ENCODE peak calls at places on chromosomes 7 and 10, in five cellular contexts. A is brain microvascular endothelial cell, T is astrocyte, F is neural progenitor cell, H is tibial artery. J is an unnamed sample.
A peak's percentile ranks its signal among the peaks of the same experiment; 100 is the strongest.

GRCh38 chr7:44914992-44915607 is 29.8 kb upstream of the PURB start:
- DNase-seq in A (no peak), T (no peak), F (no peak), H (no peak), J (no peak)

GRCh38 chr7:8379264-8379663 is 54.1 kb upstream of the NXPH1 start:
- DNase-seq in A (no peak), T (no peak), F (peak; percentile 27), H (no peak), J (no peak)

GRCh38 chr10:116892873-116893685 is 43.8 kb downstream of the ENO4 start:
- DNase-seq in A (peak; percentile 6), T (no peak), F (peak; percentile 77), H (no peak), J (no peak)

GRCh38 chr7:106045592-106045991 is 66.5 kb downstream of the SYPL1 start:
- DNase-seq in A (no peak), T (peak; percentile 36), F (no peak), H (no peak), J (no peak)

GRCh38 chr7:22147113-22147512 is 201.4 kb upstream of the CDCA7L start:
- DNase-seq in A (no peak), T (no peak), F (no peak), H (no peak), J (no peak)

GRCh38 chr7:76506081-76506440 is 4.3 kb upstream of the UPK3B start:
- DNase-seq in A (no peak), T (no peak), F (no peak), H (no peak), J (no peak)

GRCh38 chr10:15035385-15036301 is 8.1 kb upstream of the OLAH start:
- DNase-seq in A (peak; percentile 98), T (peak; percentile 57), F (no peak), H (peak; percentile 21), J (peak; percentile 85)

GRCh38 chr7:102925962-102926825 is 13.4 kb downstream of the LRRC17 start:
- DNase-seq in A (peak; percentile 14), T (peak; percentile 68), F (no peak), H (no peak), J (no peak)

GRCh38 chr10:97151307-97151914 is 34.3 kb downstream of the SLIT1 start:
- DNase-seq in A (no peak), T (no peak), F (no peak), H (no peak), J (no peak)

GRCh38 chr10:80173441-80173840 is 31.9 kb downstream of the ANXA11 start:
- DNase-seq in A (no peak), T (no peak), F (no peak), H (no peak), J (no peak)

GRCh38 chr7:145784809-145785780 is 331.5 kb upstream of the CNTNAP2 start:
- DNase-seq in A (no peak), T (no peak), F (no peak), H (no peak), J (no peak)

GRCh38 chr10:69918036-69918435 is 116.3 kb downstream of the COL13A1 start:
- DNase-seq in A (no peak), T (no peak), F (peak; percentile 30), H (no peak), J (no peak)

GRCh38 chr10:533611-534566 is 155.6 kb downstream of the DIP2C start:
- DNase-seq in A (no peak), T (no peak), F (no peak), H (no peak), J (no peak)

GRCh38 chr7:19161671-19162070 is 16.4 kb upstream of the FERD3L start:
- DNase-seq in A (no peak), T (no peak), F (no peak), H (no peak), J (no peak)

GRCh38 chr7:44313621-44314031 is 11.8 kb downstream of the CAMK2B start:
- DNase-seq in A (no peak), T (no peak), F (no peak), H (no peak), J (no peak)

GRCh38 chr7:64602086-64602485 is 39.2 kb upstream of the ZNF680 start:
- DNase-seq in A (no peak), T (peak; percentile 1), F (no peak), H (no peak), J (no peak)

GRCh38 chr10:123331438-123331837 is 177.2 kb downstream of the BUB3 start:
- DNase-seq in A (no peak), T (peak; percentile 60), F (no peak), H (no peak), J (no peak)

GRCh38 chr10:3807221-3807927 is 22.4 kb upstream of the KLF6 start:
- DNase-seq in A (no peak), T (no peak), F (no peak), H (no peak), J (no peak)

GRCh38 chr7:44258865-44259546 is 58.2 kb downstream of the YKT6 start:
- DNase-seq in A (no peak), T (no peak), F (no peak), H (no peak), J (no peak)

GRCh38 chr10:46995234-46995633 is 84.0 kb downstream of the PTPN20 start:
- DNase-seq in A (no peak), T (no peak), F (peak; percentile 43), H (no peak), J (no peak)

GRCh38 chr7:43294080-43294630 is 181.7 kb downstream of the HECW1 start:
- DNase-seq in A (peak; percentile 88), T (peak; percentile 82), F (no peak), H (no peak), J (peak; percentile 19)

GRCh38 chr7:115682507-115682906 is 348.1 kb downstream of the TFEC start:
- DNase-seq in A (no peak), T (no peak), F (no peak), H (no peak), J (no peak)

GRCh38 chr10:5913736-5914135 is 23.7 kb downstream of the FBH1 start:
- DNase-seq in A (no peak), T (no peak), F (no peak), H (no peak), J (no peak)

GRCh38 chr10:132175401-132175800 is 11.3 kb upstream of the DPYSL4 start:
- DNase-seq in A (no peak), T (no peak), F (no peak), H (no peak), J (no peak)

GRCh38 chr7:22860784-22861482 is 38.3 kb upstream of the TOMM7 start:
- DNase-seq in A (peak; percentile 43), T (no peak), F (peak; percentile 4), H (no peak), J (no peak)

GRCh38 chr10:68804692-68805091 is 22.6 kb upstream of the STOX1 start:
- DNase-seq in A (no peak), T (no peak), F (no peak), H (no peak), J (no peak)

GRCh38 chr7:157514746-157515145 is 177.9 kb downstream of the DNAJB6 start:
- DNase-seq in A (no peak), T (no peak), F (no peak), H (no peak), J (no peak)

GRCh38 chr7:80047032-80047431 is 87.6 kb upstream of the GNAI1 start:
- DNase-seq in A (no peak), T (no peak), F (no peak), H (no peak), J (no peak)
- H3K27ac ChIP-seq in A (no peak overlapping the region), T (no peak overlapping the region), F (no peak overlapping the region), H (no peak overlapping the region), J (no peak overlapping the region)

GRCh38 chr7:41630741-41631140 is 72.1 kb downstream of the INHBA start:
- DNase-seq in A (no peak), T (no peak), F (no peak), H (no peak), J (no peak)

GRCh38 chr7:41627921-41628320 is 75.0 kb downstream of the INHBA start:
- DNase-seq in A (no peak), T (no peak), F (peak; percentile 24), H (no peak), J (no peak)

GRCh38 chr7:41633690-41634089 is 69.2 kb downstream of the INHBA start:
- DNase-seq in A (no peak), T (no peak), F (no peak), H (no peak), J (no peak)

GRCh38 chr7:41628926-41629325 is 74.0 kb downstream of the INHBA start:
- DNase-seq in A (no peak), T (peak; percentile 53), F (no peak), H (no peak), J (peak; percentile 3)

GRCh38 chr7:41629711-41630111 is 73.2 kb downstream of the INHBA start:
- DNase-seq in A (no peak), T (peak; percentile 44), F (no peak), H (no peak), J (no peak)
- H3K27ac ChIP-seq in A (no peak overlapping the region), T (no peak overlapping the region), F (no peak overlapping the region), H (no peak overlapping the region), J (no peak overlapping the region)

DNA sequence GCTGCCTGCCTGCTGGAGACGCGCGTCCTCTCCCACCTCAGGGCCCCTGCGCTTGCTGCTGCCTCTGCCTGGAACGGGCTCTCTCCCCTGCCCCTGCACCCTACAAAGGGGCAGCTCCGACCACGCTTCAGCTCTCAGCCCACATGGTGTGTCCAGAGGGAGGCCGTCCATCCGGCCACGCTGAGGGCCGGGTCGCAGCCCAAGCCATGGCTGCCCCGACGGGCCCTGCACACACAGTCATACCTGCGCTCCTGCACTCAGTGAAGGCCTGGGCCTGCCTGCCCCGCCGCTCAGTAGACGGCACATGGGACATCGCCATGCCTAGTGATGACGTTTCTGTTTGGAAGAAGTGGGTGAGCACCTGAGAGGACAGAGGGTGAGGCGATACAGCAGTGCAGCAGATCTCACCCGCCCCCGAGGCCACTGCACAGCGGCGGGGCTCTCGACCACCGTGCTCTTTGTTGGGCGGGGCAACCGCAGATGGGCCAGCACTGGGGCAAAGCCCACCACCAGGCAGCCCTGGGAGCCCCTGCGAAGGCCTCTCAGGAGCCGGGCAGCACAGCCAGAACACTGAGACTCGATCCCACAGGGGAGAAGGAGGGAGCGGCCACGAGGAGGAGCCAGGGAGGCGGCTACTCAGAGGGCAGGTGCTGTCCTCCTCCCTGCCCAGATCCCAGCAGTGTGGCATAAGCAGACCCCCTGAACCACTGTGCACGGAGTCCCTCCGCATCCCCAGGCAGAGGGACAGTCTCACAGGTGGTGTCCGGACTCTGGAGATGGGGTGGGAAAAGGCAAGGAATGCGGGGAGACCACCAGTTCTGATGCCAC is 129.5 kb downstream of the MAD1L1 start:
- DNase-seq in A (no peak), T (no peak), F (no peak), H (no peak), J (no peak)
- H3K27ac ChIP-seq in A (no peak overlapping the region), T (no peak overlapping the region), F (no peak overlapping the region), H (no peak overlapping the region), J (no peak overlapping the region)

DNA sequence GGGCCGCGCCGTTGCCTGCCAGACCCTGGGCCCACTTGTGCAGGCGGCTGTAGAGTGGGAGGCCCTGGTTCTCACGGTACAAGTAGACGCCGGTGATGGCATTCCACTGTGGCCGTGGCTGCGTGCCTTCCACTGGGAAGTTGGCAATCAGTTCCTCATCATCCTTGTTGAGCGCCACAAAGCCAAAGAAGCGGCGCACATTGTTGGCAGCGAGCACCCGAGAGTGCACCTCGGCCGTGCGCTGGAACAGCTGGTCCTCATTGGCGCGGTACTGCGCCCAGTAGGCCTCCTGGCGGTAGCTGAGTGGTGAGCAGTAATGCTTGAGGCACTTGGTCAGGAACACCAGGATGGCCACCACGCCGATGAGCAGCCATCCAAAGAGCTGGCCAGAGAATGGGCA is 5.0 kb downstream of the CALHM2 start:
- DNase-seq in A (no peak), T (no peak), F (no peak), H (no peak), J (no peak)
- H3K27ac ChIP-seq in A (no peak overlapping the region), T (no peak overlapping the region), F (no peak overlapping the region), H (peak overlapping the region; percentile 97), J (no peak overlapping the region)